ENCODE peak calls at places on chromosomes 3 and 15, in five cellular contexts. Z, L, Q, X and I are unnamed samples.
A peak's percentile ranks its signal among the peaks of the same experiment; 100 is the strongest.

GRCh38 chr3:3800076-3800448 is 831 bp downstream of the LRRN1 start:
- DNase-seq in Z (no peak), Q (no peak), L (peak; percentile 10), X (no peak), I (peak; percentile 83)

GRCh38 chr3:136277634-136278033 is 27.5 kb downstream of the PCCB start:
- DNase-seq in Z (peak; percentile 20), Q (no peak), L (peak; percentile 60), X (no peak), I (no peak)

GRCh38 chr15:76330281-76330680 is 6.3 kb upstream of the ISL2 start:
- DNase-seq in L (peak; percentile 64), Z (no peak), X (peak; percentile 78), Q (no peak), I (no peak)

GRCh38 chr3:144178607-144179006 is 207.0 kb downstream of the DIPK2A start:
- DNase-seq in Z (no peak), X (no peak), L (no peak), Q (no peak), I (no peak)

GRCh38 chr3:196942226-196942914 is at the start of gene NCBP2:
- DNase-seq in L (peak; percentile 99), X (peak; percentile 99), Q (peak; percentile 87), Z (peak; percentile 96), I (peak; percentile 98)

GRCh38 chr15:57554063-57554820 is 37.5 kb upstream of the MYZAP start:
- DNase-seq in Z (no peak), L (no peak), Q (no peak), X (peak; percentile 50), I (no peak)

GRCh38 chr3:195196266-195196665 is 74.7 kb downstream of the XXYLT1 start:
- DNase-seq in L (no peak), Q (no peak), Z (no peak), X (peak; percentile 59), I (no peak)

GRCh38 chr15:41417812-41418211 is 917 bp downstream of the RTF1 start:
- DNase-seq in X (peak; percentile 14), Z (no peak), L (no peak), Q (no peak), I (no peak)

GRCh38 chr15:84702961-84703482 is 12.9 kb downstream of the SEC11A start:
- DNase-seq in L (peak; percentile 33), Q (no peak), Z (peak; percentile 35), X (peak; percentile 91), I (no peak)

GRCh38 chr15:60022379-60022741 is 18.2 kb downstream of the FOXB1 start:
- DNase-seq in L (no peak), X (no peak), Q (no peak), Z (no peak), I (no peak)

GRCh38 chr3:17424137-17424536 is 318.3 kb downstream of the TBC1D5 start:
- DNase-seq in X (peak; percentile 17), L (no peak), Q (no peak), Z (no peak), I (no peak)

GRCh38 chr15:77632760-77633133 is at the start of gene LINGO1:
- DNase-seq in X (peak; percentile 41), L (peak; percentile 35), Q (no peak), Z (no peak), I (no peak)

GRCh38 chr3:129602730-129603560 is 3.5 kb downstream of the PLXND1 start:
- DNase-seq in Z (peak; percentile 53), L (peak; percentile 85), X (peak; percentile 94), Q (peak; percentile 74), I (no peak)

GRCh38 chr3:129525341-129525968 is 3.0 kb upstream of the RHO start:
- DNase-seq in X (peak; percentile 31), Z (no peak), Q (peak; percentile 17), L (no peak), I (no peak)

GRCh38 chr3:182508896-182509295 is 284.4 kb upstream of the ATP11B start:
- DNase-seq in Q (no peak), Z (no peak), X (no peak), L (no peak), I (no peak)

GRCh38 chr15:29123171-29123570 is 146.5 kb downstream of the NSMCE3 start:
- DNase-seq in Z (no peak), X (no peak), Q (no peak), L (no peak), I (peak; percentile 56)

GRCh38 chr3:9730747-9731205 is 759 bp upstream of the BRPF1 start:
- DNase-seq in Q (no peak), L (no peak), X (no peak), Z (no peak), I (peak; percentile 88)

GRCh38 chr15:47576921-47577474 is 140.3 kb upstream of the SEMA6D start:
- DNase-seq in X (peak; percentile 22), L (no peak), Z (no peak), Q (no peak), I (no peak)

GRCh38 chr3:33096103-33096868 is 660 bp downstream of the GLB1 start:
- DNase-seq in L (peak; percentile 52), Z (peak; percentile 24), Q (no peak), X (peak; percentile 55), I (peak; percentile 93)

GRCh38 chr15:55587321-55588069 is 650 bp downstream of the PYGO1 start:
- DNase-seq in L (peak; percentile 38), Z (no peak), Q (no peak), X (peak; percentile 69), I (peak; percentile 76)

GRCh38 chr3:21641959-21642358 is 109.1 kb downstream of the ZNF385D start:
- DNase-seq in X (no peak), Q (no peak), L (no peak), Z (no peak), I (no peak)

GRCh38 chr3:45796902-45797637 is 734 bp upstream of the SLC6A20 start:
- DNase-seq in Q (no peak), Z (no peak), L (no peak), X (no peak), I (no peak)
- H3K4me3 ChIP-seq in Q (no peak overlapping the region), Z (peak overlapping the region; percentile 70), L (peak overlapping the region; percentile 61), X (peak overlapping the region; percentile 51), I (peak overlapping the region; percentile 32)

DNA sequence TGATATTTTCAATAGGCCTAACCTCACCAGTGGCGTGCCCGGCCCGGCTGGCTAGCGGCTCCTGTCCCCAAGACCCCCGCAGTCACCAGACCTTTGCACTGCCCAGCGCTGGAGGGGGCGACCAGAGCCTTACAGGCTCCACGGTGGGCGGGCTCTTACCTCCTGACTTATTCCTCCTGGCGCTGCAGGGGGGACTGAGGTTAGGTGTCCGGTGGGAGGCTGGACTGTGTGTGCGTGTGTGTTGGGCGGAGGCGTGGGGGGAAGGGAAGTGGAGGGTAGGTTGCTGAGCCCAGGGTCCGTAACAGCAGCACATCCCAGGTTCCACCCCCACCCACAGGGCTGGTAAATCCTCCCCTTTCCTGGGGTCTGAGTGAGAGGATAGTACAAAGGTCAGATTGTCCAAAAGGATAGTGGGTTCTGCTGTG is 27.5 kb upstream of the THRB start:
- DNase-seq in Q (no peak), X (peak; percentile 20), Z (no peak), L (no peak), I (no peak)
- H3K4me3 ChIP-seq in Q (peak overlapping the region; percentile 45), X (peak overlapping the region; percentile 61), Z (peak overlapping the region; percentile 85), L (peak overlapping the region; percentile 85), I (peak overlapping the region; percentile 48)

DNA sequence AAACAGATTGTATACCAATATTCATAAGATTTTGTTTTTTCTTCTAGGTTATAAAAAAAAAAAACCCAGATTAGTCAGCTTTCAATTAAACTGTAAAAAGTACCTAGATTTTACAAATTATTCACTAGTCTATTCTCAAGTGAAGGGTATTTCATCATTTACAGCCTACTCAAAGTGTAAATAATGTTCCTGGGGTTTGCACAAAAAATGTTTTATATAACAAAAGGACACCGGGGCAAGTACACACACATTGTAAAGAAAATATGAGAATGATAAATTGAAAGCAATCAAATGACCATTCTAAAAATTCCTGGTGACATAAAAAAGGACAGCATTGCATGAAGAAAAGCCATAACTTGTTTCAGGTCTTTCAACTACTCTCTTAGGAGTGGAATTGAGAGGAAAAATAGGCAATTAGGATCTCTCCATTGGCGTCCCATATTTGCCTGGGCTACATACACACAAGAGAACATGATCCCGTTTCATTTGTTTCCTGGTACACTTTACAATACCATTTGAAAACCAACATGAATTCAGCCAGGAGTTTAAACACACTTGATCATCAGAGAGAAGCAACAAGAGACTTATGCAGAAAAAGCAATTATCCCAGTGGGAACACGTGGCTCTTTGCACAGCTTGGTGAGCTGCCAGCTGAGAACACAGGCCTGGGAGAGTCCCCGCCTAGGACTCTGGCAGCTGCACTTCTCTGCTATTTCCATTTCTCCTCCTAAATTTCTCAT is 1039.2 kb downstream of the ROBO1 start:
- DNase-seq in Q (no peak), L (peak; percentile 20), Z (no peak), X (peak; percentile 61), I (no peak)
- H3K4me3 ChIP-seq in Q (no peak overlapping the region), L (no peak overlapping the region), Z (no peak overlapping the region), X (no peak overlapping the region), I (no peak overlapping the region)

DNA sequence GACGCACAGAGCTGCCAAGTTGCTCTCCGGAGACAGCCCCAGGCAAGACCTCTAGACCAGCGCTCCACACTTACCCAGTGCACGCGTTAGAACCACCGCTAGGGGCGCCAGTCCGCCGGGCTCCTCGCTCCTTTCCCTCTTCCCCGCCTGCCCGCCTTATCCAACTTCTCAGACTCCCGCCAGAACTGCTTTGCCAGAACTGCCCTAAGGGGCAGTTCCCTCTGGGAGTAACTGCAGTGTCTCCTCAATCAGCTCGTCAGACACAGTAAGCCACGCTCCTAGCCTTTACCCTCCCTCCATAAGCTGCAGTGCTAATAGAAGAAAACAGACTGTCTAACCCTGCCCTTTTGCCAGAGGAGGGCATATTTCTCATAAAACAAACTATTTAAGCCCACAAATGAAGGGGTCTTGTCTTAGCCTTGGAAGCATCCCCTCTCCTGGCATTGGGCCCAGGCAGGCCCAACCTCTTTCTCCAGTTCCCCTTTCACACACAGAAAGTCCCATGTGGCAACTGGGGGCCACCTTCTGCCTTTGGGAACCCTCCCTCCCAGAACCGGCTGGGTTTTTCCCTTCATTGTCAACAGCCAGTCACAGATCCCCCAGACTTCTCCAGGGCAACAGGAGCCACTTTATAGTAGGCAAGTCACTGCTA is 3.7 kb downstream of the BMF start:
- DNase-seq in X (peak; percentile 93), L (peak; percentile 88), Q (no peak), Z (peak; percentile 85), I (peak; percentile 97)
- H3K4me3 ChIP-seq in X (no peak overlapping the region), L (peak overlapping the region; percentile 6), Q (no peak overlapping the region), Z (peak overlapping the region; percentile 43), I (no peak overlapping the region)

DNA sequence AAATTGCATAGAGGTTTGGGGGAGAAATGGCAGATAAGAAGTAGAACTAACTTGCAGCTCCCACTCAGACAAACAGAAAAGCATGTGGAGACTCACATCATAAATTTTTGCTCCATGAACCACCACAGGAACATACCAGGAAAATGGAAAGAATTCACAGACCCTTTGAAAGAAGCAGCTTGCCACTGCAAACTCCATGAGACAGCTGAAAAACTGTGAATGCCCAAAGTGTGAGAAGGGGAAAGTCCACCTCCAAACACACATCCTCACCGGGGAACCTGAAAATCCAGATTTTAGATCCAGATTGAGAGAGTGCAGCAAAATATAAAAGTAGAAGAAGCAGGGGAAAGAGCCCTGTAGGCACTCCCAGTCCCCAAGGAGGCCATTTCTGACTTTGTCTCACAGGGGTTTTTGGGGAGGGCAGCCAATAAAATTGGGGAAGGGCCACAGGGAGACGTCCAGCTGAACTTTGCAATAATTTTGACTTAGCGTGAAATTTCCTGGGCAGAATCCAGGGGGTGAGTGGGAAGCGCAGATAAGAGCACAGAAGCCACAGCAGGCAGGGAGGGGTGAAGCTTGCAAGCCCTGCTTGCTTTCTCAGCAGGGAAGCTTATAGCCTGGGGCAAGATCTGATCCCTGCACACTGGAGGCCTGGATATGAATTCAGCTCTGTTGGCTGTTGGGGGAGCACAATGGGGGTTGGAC is 183.4 kb upstream of the UBE2E2 start:
- DNase-seq in Q (no peak), X (peak; percentile 76), Z (no peak), L (no peak), I (no peak)
- H3K4me3 ChIP-seq in Q (no peak overlapping the region), X (no peak overlapping the region), Z (no peak overlapping the region), L (no peak overlapping the region), I (no peak overlapping the region)

GRCh38 chr3:16419640-16420039 is 93.9 kb downstream of the RFTN1 start:
- DNase-seq in Z (no peak), L (no peak), Q (no peak), X (peak; percentile 56), I (no peak)
- H3K4me3 ChIP-seq in Z (no peak overlapping the region), L (no peak overlapping the region), Q (no peak overlapping the region), X (no peak overlapping the region), I (no peak overlapping the region)